ENCODE peak calls at places on chromosomes 7 and 10, in five cellular contexts. A, G, V, Y and J are unnamed samples.

GRCh38 chr10:110495731-110496552 is 1.8 kb upstream of the DUSP5 start:
- DNase-seq in G (peak), A (peak), V (peak), Y (peak), J (peak)

GRCh38 chr10:48453451-48454301 is 147.2 kb downstream of the MAPK8 start:
- DNase-seq in V (no peak), Y (no peak), A (no peak), G (no peak), J (no peak)

GRCh38 chr10:103041391-103041790 is 123.3 kb downstream of the CNNM2 start:
- DNase-seq in A (no peak), G (no peak), V (no peak), Y (no peak), J (no peak)

GRCh38 chr7:148124477-148124876 is 466.1 kb upstream of the C7orf33 start:
- DNase-seq in Y (no peak), V (no peak), A (no peak), G (no peak), J (no peak)

GRCh38 chr7:17770710-17771375 is 169.5 kb downstream of the SNX13 start:
- DNase-seq in Y (no peak), G (no peak), A (no peak), V (no peak), J (no peak)

GRCh38 chr7:102395958-102396709 is at the start of gene PRKRIP1:
- DNase-seq in Y (peak), G (peak), V (peak), A (peak), J (peak)

GRCh38 chr10:15068802-15069201 is 19.8 kb downstream of the ACBD7 start:
- DNase-seq in G (no peak), Y (no peak), A (peak), V (no peak), J (peak)

GRCh38 chr10:119190353-119190752 is 11.7 kb upstream of the PRDX3 start:
- DNase-seq in G (no peak), A (peak), Y (peak), V (no peak), J (peak)

GRCh38 chr7:24830440-24831050 is 73.3 kb upstream of the GSDME start:
- DNase-seq in G (no peak), V (no peak), A (no peak), Y (no peak), J (no peak)

GRCh38 chr7:120272261-120272895 is 597 bp upstream of the KCND2 start:
- DNase-seq in Y (peak), V (no peak), A (peak), G (peak), J (peak)

GRCh38 chr10:299969-300368 is 164.7 kb downstream of the ZMYND11 start:
- DNase-seq in V (no peak), G (no peak), Y (no peak), A (no peak), J (no peak)

GRCh38 chr10:49649294-49649693 is 30.2 kb upstream of the C10orf53 start:
- DNase-seq in V (no peak), Y (no peak), G (no peak), A (no peak), J (no peak)

GRCh38 chr10:114708717-114709352 is 50.8 kb upstream of the ABLIM1 start:
- DNase-seq in Y (peak), A (peak), G (no peak), V (no peak), J (peak)

GRCh38 chr7:33107136-33108066 is 1.8 kb downstream of the RP9 start:
- DNase-seq in Y (peak), V (no peak), A (peak), G (no peak), J (peak)

GRCh38 chr7:33109758-33110238 is 594 bp upstream of the RP9 start:
- DNase-seq in V (no peak), Y (peak), G (no peak), A (no peak), J (no peak)

GRCh38 chr7:33111614-33112013 is 2.4 kb upstream of the RP9 start:
- DNase-seq in V (no peak), Y (no peak), A (no peak), G (no peak), J (no peak)

GRCh38 chr7:33108591-33108930 is 643 bp downstream of the RP9 start:
- DNase-seq in A (no peak), G (no peak), V (no peak), Y (no peak), J (peak)

DNA sequence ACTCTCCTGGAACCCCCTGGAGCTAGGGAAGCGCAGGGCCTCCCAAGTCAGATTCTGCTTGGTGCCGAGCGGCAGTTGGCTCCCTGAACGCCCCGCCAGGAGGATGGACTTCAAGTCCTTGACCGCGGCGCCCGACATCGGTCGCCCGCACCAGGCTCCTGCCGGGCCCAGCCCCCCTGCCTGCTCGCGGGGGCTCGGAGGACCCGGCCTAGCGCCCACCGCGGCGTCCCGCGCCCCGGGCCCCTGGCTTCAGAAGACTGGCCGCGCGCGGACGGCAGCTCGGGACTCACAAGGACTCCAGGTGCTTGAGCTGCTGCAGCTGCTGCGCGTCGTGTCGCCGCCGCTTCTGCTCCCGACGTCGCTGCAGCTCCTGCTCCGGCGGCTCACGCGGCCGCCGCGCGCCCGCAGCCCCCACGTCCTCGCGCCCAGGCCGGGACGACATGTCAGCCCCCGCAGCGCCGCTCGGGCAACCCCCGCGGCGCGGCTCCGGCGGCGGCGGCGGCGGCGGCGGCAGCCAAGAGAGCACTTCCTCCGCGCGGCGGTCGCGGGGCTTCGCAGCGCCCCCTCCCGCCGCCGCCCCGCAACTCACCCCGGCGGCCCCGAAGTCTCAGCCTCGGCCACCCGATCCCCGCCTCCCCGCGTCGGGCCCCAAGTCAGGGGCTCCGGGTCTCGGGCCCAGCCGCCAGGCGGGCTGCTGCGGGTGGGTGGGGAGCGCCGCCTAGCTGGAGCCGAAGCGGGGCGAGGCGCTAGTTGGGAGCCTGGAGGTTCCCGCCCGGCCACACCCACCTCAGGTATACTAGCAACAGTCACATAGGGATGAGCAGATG is at the start of gene RP9:
- DNase-seq in Y (peak), A (peak), V (peak), G (peak), J (peak)
- H3K27ac ChIP-seq in Y (peak), A (peak), V (peak), G (peak), J (peak)

DNA sequence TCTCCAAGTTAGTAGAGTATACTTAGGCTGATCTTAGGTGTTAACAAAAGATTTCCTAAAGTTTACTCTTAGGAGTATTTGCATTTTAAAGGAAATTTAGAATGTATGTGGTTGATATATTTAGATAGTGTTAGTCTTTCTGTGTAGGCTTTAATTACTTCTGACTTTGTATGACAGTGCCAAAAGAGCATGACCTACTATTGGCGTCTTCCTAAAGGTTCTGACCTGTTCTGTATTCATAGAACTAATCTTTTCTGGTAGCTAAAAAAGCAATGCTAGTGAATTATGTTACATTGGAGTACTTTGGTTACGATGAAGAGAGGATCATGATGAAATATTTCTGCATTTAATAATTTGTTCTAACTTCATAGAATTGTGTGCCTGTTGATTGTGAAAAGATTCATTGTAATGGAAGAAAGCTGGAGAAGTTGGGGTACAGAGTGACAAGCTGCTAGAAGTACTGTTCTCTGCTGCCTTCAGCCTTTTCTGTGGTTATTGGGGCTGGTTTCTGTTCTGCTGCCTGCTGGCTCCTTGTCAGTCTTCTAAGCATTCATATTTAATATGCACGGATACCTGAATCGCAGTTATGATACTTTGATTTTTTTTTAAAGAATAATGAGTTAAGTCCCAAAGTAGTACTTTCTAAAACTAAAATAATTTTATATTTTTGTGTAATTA is 13.2 kb downstream of the WAC start:
- DNase-seq in Y (no peak), A (no peak), V (no peak), G (no peak), J (no peak)
- H3K27ac ChIP-seq in Y (no peak), A (no peak), V (no peak), G (no peak), J (no peak)

GRCh38 chr7:128347573-128348147 is 4.0 kb upstream of the RBM28 start:
- DNase-seq in Y (peak), A (peak), V (peak), G (peak), J (peak)

GRCh38 chr7:128349121-128349825 is 5.6 kb upstream of the RBM28 start:
- DNase-seq in A (no peak), V (no peak), G (no peak), Y (no peak), J (no peak)

GRCh38 chr7:128344431-128344774 is 695 bp upstream of the RBM28 start:
- DNase-seq in V (no peak), Y (no peak), G (no peak), A (no peak), J (no peak)

GRCh38 chr7:128341733-128342132 is 2.0 kb downstream of the RBM28 start:
- DNase-seq in A (no peak), G (no peak), V (no peak), Y (no peak), J (no peak)

DNA sequence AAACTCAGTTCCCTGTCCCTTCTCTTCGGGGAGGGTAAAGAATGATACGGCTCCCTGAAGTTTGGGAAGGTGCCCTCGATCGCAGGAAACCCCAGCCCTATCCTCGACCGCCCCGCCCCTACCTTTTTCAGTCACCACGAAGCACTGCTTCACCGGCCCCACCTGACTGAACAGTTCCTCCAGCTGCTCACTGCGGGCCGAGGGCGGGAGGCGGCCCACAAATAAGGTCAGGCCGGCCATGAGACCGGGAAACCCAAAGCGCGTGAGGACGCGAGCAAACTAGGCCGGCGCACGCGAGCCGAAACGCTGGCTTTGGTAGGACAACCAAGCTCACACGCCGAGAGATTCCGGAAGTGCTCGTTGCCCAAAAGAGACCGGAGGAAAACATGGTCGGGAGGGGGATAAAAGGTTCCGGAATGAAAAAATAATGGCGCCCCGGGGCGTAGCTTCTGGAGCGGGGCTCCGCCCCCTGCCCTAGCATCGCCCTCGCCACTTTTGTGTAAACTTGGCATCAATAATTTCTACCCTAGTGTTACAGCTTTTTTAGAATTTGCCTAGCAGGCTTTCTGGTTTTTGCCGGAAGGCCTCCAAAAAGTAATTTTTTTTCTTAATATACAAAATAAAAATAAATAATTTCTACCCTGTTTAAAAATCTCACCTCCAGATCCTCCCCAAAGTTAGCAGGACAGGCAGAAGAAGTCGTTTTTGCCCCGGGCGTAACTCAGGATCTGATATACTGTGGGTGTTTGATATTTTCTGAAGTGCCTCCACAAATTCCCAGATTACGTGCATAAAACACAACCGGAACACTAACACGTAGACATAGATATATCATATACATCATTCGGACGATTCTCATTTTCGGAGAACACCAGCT is at the start of gene RBM28:
- DNase-seq in G (peak), A (peak), Y (peak), V (peak), J (peak)
- H3K27ac ChIP-seq in G (peak), A (peak), Y (peak), V (peak), J (peak)

DNA sequence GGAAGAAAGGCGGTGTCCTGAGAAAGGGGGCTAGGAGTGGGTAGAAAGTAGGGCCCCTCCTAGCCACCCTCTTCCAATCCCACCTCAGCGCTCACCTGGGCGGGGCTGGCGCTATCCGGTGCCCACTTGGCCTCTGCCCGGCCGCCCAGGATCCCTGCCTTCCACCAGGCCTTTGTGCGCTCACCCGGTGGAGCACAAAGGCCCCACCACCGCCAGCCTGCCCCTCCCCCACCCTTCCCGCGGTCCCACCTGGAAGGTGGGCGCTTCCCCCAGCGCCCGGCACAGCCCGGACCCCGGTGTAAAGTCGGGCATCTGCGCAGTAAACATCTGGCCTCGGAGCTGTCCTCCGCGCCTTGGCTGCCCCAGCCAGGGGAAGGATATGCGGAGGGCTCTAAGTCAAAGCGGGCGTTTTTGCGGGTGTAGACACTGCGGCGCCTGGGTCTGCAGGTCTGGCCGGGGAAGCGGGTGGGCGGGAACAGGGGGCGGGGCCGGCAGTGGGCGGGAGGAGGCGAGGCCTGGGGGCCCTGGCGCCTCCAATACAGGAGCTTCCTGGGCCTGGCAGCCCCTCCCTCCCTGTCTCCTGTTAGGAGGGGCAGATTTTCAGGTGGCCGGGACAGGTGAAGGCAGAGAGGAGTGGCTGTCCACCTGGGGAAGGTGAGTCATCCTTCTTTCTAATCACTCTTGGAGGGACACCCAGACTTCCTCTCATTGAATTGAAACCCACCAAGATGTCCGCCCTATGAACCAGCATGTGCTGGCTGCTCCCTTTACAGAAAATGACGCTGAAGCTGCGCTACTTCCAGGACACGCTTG is 49.3 kb downstream of the PNLIPRP2 start:
- DNase-seq in G (no peak), Y (no peak), V (no peak), A (peak), J (peak)
- H3K27ac ChIP-seq in G (no peak), Y (no peak), V (no peak), A (no peak), J (peak)

GRCh38 chr10:3107426-3107961 is 40.1 kb downstream of the PFKP start:
- DNase-seq in V (peak), G (peak), A (peak), Y (peak), J (no peak)
- H3K27ac ChIP-seq in V (peak), G (peak), A (peak), Y (peak), J (no peak)

GRCh38 chr7:44076101-44076895 is 6.0 kb downstream of the POLM start:
- DNase-seq in G (no peak), V (no peak), Y (no peak), A (no peak), J (no peak)

GRCh38 chr7:44078521-44078920 is 3.8 kb downstream of the POLM start:
- DNase-seq in Y (no peak), G (no peak), V (no peak), A (no peak), J (no peak)

GRCh38 chr7:44077061-44077460 is 5.3 kb downstream of the POLM start:
- DNase-seq in Y (no peak), V (no peak), G (no peak), A (no peak), J (no peak)

GRCh38 chr7:44079221-44080021 is 2.9 kb downstream of the POLM start:
- DNase-seq in G (no peak), V (no peak), Y (no peak), A (no peak), J (no peak)

GRCh38 chr7:44077681-44078091 is 4.6 kb downstream of the POLM start:
- DNase-seq in G (no peak), A (no peak), V (peak), Y (no peak), J (no peak)
- H3K27ac ChIP-seq in G (no peak), A (peak), V (peak), Y (no peak), J (no peak)

DNA sequence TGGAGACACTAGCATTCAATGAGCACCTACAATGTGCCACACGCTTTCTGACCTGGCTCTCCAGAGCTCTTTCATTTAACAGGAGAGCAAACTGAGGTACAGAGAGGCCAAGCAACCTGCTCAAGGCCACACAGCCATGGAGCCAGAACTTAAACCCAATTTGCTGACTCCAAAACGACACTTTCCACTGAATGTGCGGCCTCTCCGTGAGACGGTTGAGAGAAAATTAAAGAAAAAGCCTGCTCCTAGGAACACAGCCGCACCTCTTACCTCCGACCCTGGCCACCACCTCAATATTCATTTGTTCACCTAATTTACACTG is 42.8 kb downstream of the ZCCHC24 start:
- DNase-seq in Y (no peak), G (no peak), A (no peak), V (peak), J (no peak)
- H3K27ac ChIP-seq in Y (no peak), G (peak), A (no peak), V (no peak), J (peak)

GRCh38 chr7:7790041-7790751 is 71.8 kb upstream of the RPA3 start:
- DNase-seq in A (no peak), V (no peak), Y (no peak), G (no peak), J (no peak)

GRCh38 chr7:7789551-7789988 is 71.2 kb upstream of the RPA3 start:
- DNase-seq in V (no peak), G (no peak), Y (no peak), A (no peak), J (no peak)

GRCh38 chr7:7783001-7783400 is 64.6 kb upstream of the RPA3 start:
- DNase-seq in Y (no peak), V (no peak), G (no peak), A (no peak), J (no peak)

GRCh38 chr7:7786595-7786994 is 68.2 kb upstream of the RPA3 start:
- DNase-seq in V (no peak), G (no peak), A (no peak), Y (no peak), J (no peak)

DNA sequence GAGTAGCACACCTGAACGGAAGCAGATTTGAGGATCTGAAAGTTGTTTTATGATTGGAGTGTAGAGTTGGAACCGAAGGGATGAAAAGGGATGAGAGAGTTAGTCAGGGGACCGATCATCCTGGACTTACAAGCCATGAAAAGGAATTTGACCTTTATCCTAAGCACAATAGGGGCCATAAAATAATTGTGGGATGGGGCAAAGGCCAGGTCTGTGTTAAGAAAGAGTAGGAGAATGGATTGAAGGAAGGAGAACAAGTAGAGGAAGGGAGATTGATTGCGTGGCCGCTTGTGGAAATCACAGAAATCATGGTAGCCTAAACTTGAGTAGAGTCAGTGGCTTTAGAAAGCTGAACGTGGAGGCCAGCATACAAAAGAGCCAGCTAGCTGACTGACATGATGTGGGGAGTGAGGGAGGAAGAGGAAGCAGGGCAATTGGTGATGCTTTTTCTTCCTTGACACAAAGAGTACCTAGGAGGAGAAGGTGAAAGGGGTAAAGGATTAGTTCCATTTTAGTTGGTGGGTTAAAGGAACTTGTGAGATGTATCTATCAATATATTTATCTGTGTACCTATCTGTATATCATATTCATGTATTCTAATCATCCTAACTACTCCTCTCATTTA is 67.1 kb upstream of the RPA3 start:
- DNase-seq in Y (no peak), A (no peak), V (no peak), G (no peak), J (peak)
- H3K27ac ChIP-seq in Y (no peak), A (no peak), V (no peak), G (no peak), J (peak)